ENCODE peak calls at places on chromosomes 4 and X, in four cellular contexts. T is fibroblast of mammary gland, S is MM.1S, I is K562. W is an unnamed sample.

GRCh38 chr4:138242076-138242829 is at the start of gene SLC7A11:
- DNase-seq in T (peak; percentile 98), S (peak; percentile 98), I (peak; percentile 65), W (peak; percentile 50)

GRCh38 chrX:22135171-22135711 is 103.1 kb downstream of the PHEX start:
- DNase-seq in T (peak; percentile 78), S (peak; percentile 53), I (no peak), W (no peak)

GRCh38 chrX:139930923-139931645 is 1.8 kb downstream of the ATP11C start:
- DNase-seq in T (no peak), S (peak; percentile 22), I (peak; percentile 15), W (peak; percentile 19)

GRCh38 chrX:130118941-130119640 is 8.8 kb upstream of the ELF4 start:
- DNase-seq in T (peak; percentile 63), S (no peak), I (no peak), W (no peak)

GRCh38 chrX:8960809-8961413 is 73.0 kb downstream of the FAM9B start:
- DNase-seq in T (peak; percentile 23), S (no peak), I (no peak), W (no peak)

GRCh38 chr4:152307669-152308068 is 228.2 kb downstream of the FBXW7 start:
- DNase-seq in T (no peak), S (no peak), I (no peak), W (no peak)

GRCh38 chr4:159312236-159312635 is 209.4 kb downstream of the RAPGEF2 start:
- DNase-seq in T (no peak), S (no peak), I (no peak), W (no peak)

GRCh38 chr4:48194986-48195773 is 61.1 kb upstream of the TXK start:
- DNase-seq in T (peak; percentile 83), S (peak; percentile 57), I (no peak), W (no peak)

GRCh38 chr4:116122131-116122530 is 963.2 kb downstream of the TRAM1L1 start:
- DNase-seq in T (no peak), S (no peak), I (no peak), W (no peak)

GRCh38 chrX:72265263-72265662 is 11.8 kb downstream of the RPS4X start:
- DNase-seq in T (no peak), S (no peak), I (no peak), W (no peak)

GRCh38 chr4:79855081-79855480 is 217.9 kb downstream of the ANTXR2 start:
- DNase-seq in T (no peak), S (no peak), I (no peak), W (no peak)

GRCh38 chr4:1278336-1278670 is 11.4 kb upstream of the MAEA start:
- DNase-seq in T (peak; percentile 42), S (no peak), I (no peak), W (no peak)

GRCh38 chr4:1723131-1723801 is 1.9 kb downstream of the TACC3 start:
- DNase-seq in T (no peak), S (no peak), I (no peak), W (peak; percentile 46)

GRCh38 chr4:39365360-39365759 is 802 bp downstream of the RFC1 start:
- DNase-seq in T (no peak), S (no peak), I (no peak), W (no peak)

GRCh38 chr4:20901851-20902250 is 201.6 kb downstream of the PACRGL start:
- DNase-seq in T (peak; percentile 11), S (no peak), I (no peak), W (no peak)

GRCh38 chrX:104255465-104255864 is 732 bp upstream of the ESX1 start:
- DNase-seq in T (no peak), S (no peak), I (no peak), W (no peak)

GRCh38 chr4:186949847-186950246 is 226.2 kb upstream of the FAT1 start:
- DNase-seq in T (no peak), S (no peak), I (no peak), W (no peak)

GRCh38 chr4:186943607-186943908 is 219.9 kb upstream of the FAT1 start:
- DNase-seq in T (no peak), S (no peak), I (no peak), W (no peak)

GRCh38 chr4:186946140-186946539 is 222.5 kb upstream of the FAT1 start:
- DNase-seq in T (no peak), S (no peak), I (no peak), W (no peak)

GRCh38 chr4:186948361-186949291 is 225.0 kb upstream of the FAT1 start:
- DNase-seq in T (peak; percentile 20), S (no peak), I (no peak), W (no peak)

DNA sequence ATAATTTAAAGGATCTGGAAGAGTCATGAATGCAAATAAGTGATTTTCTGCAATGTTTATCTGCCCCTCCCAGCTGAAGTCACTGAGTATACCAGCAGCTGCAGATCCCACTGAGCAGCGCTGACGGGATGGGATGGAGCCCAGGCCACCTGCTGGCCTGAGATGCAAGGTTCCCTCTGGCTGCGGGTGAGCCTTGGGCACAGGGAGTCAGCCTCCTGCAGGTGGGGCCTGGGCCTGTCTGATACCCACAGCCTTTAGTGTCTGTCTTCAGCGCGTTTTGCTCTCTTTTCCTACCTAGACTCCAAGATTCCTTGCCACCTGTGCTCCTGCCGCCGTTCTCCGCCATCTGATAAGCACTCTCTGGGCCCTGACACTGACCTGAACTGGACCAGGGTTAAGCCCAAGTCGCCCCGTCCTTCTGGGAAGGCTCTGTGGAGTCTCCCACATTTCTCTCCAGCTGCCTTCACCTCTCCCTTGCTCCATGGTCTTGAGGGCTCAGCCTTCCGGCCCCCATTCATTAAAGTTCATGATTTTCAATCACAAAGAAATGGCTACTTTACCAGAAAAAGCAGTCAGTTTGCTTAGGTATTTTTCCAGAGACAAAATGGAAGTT is 223.1 kb upstream of the FAT1 start:
- DNase-seq in T (peak; percentile 18), S (no peak), I (peak; percentile 22), W (no peak)
- TF ChIP-seq CTCF in T (peak; percentile 13), S (peak; percentile 9), I (peak; percentile 70), W (no peak)

GRCh38 chr4:125085-125820 is 952 bp downstream of the ZNF718 start:
- DNase-seq in T (peak; percentile 35), S (no peak), I (peak; percentile 33), W (no peak)
- TF ChIP-seq CTCF in T (no peak), S (no peak), I (no peak), W (no peak)

DNA sequence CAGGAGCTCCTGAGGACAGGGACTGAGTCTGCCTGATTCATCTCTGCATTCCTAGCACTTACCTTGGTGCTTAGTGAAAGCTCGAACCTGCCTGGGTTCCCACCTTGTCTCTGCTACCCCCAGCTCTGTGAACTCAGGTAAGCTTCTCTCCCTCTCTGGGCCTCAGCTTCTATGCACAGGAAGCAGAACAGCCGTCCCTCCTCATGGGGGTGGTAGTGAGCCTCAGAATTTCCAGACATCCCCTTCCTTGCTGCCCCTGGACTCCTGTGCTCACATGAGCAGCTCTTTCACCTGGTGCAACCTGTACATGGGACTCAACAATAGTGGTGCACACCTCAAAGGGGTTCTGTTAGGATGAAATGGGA is 50.8 kb downstream of the HTRA3 start:
- DNase-seq in T (no peak), S (no peak), I (peak; percentile 24), W (no peak)
- TF ChIP-seq CTCF in T (peak; percentile 9), S (no peak), I (peak; percentile 60), W (peak; percentile 37)

GRCh38 chrX:70954871-70955270 is 24.0 kb upstream of the SLC7A3 start:
- DNase-seq in T (no peak), S (no peak), I (no peak), W (no peak)

GRCh38 chrX:70960728-70961127 is 29.8 kb upstream of the SLC7A3 start:
- DNase-seq in T (no peak), S (peak; percentile 29), I (no peak), W (no peak)
- TF ChIP-seq CTCF in T (no peak), S (peak; percentile 48), I (peak; percentile 62), W (peak; percentile 34)

GRCh38 chr4:184794470-184794869 is 31.3 kb downstream of the ACSL1 start:
- DNase-seq in T (no peak), S (no peak), I (no peak), W (no peak)

GRCh38 chr4:184798504-184798903 is 27.3 kb downstream of the ACSL1 start:
- DNase-seq in T (no peak), S (no peak), I (no peak), W (no peak)

GRCh38 chr4:184795214-184795844 is 30.4 kb downstream of the ACSL1 start:
- DNase-seq in T (no peak), S (no peak), I (no peak), W (no peak)

GRCh38 chr4:184793735-184794355 is 31.9 kb downstream of the ACSL1 start:
- DNase-seq in T (no peak), S (no peak), I (no peak), W (no peak)

GRCh38 chr4:184796906-184797305 is 28.9 kb downstream of the ACSL1 start:
- DNase-seq in T (no peak), S (no peak), I (no peak), W (no peak)
- TF ChIP-seq CTCF in T (no peak), S (no peak), I (no peak), W (no peak)

GRCh38 chrX:153776611-153777045 is 4.2 kb upstream of the SRPK3 start:
- DNase-seq in T (no peak), S (no peak), I (peak; percentile 89), W (no peak)

GRCh38 chrX:153779891-153780677 is 757 bp upstream of the SRPK3 start:
- DNase-seq in T (no peak), S (no peak), I (no peak), W (no peak)

GRCh38 chrX:153777261-153778090 is 3.4 kb upstream of the SRPK3 start:
- DNase-seq in T (no peak), S (no peak), I (no peak), W (no peak)

GRCh38 chrX:153778151-153778551 is 2.7 kb upstream of the SRPK3 start:
- DNase-seq in T (no peak), S (no peak), I (no peak), W (no peak)

DNA sequence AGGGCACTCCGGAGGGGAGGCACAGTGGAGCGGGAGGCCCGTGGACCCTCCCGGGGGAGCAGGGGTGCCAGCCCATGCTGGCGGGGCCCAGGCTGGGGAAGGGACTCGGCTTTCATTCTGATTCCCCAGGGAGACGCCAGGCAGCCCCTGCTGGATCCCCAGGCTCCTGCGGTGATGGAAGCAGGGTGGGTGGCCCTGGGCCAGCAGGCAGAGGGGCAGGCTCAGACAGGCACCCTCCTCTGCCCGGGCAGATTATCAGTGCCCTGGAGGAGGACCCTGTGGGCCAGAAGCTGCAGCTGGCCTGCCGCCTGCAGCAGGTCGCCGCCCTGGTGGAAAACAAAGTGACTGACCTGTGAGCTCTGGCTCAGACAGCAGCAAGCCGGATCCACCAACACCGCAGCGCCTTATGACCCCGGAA is 2.1 kb upstream of the SRPK3 start:
- DNase-seq in T (no peak), S (no peak), I (no peak), W (no peak)
- TF ChIP-seq CTCF in T (no peak), S (no peak), I (peak; percentile 39), W (peak; percentile 6)

DNA sequence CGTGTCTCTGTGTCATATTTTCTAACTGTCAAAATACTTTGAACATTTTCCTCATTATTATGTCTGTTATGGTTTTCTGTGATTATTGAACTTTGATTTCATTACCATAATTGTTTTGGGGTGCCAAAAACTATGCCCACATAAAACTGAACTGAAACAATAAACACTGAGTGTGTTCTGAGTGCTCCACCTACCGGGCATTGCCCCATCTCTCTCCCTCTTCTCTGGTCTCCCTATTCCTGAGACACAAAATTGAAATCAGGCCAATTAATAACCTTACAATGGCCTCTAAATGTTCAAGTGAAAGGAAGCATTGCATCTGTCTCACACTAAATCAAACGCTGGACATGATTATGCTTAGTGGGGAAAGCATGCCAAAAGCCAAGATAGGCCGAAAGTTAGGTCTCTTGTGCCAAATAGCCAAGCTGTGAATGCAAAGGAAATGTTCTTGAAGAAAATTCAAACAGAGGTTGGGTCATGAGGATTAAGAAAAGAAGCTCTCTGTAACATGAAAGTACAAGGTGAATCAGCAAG is 972.3 kb downstream of the PCDH7 start:
- DNase-seq in T (no peak), S (peak; percentile 8), I (no peak), W (no peak)
- TF ChIP-seq CTCF in T (peak; percentile 7), S (peak; percentile 65), I (no peak), W (peak; percentile 22)

W was measured in GM13977.